ENCODE peak calls at places on chromosome 2, in six cellular contexts. L is SK-N-SH; E is CD4-positive, alpha-beta T cell; P is fibroblast of lung; V is mammary epithelial cell; Z is upper lobe of right lung. O is an unnamed sample.

GRCh38 chr2:3635171-3636008 is 22.6 kb upstream of the ALLC start:
- DNase-seq in L (no peak), E (no peak), P (no peak), V (no peak), Z (peak), O (no peak)

GRCh38 chr2:59032469-59032868 is 791.3 kb upstream of the FANCL start:
- DNase-seq in L (no peak), E (no peak), P (no peak), V (no peak), Z (no peak), O (no peak)

GRCh38 chr2:5692561-5693287 is 540 bp downstream of the SOX11 start:
- DNase-seq in L (peak), E (no peak), P (peak), V (no peak), Z (no peak), O (no peak)

GRCh38 chr2:240624011-240624949 is 1.0 kb upstream of the GPR35 start:
- DNase-seq in L (no peak), E (no peak), P (no peak), V (no peak), Z (peak), O (no peak)

GRCh38 chr2:96113951-96114350 is 2.4 kb downstream of the ADRA2B start:
- DNase-seq in L (no peak), E (no peak), P (no peak), V (no peak), Z (peak), O (no peak)

GRCh38 chr2:229974271-229974670 is 52.0 kb downstream of the FBXO36 start:
- DNase-seq in L (no peak), E (no peak), P (peak), V (no peak), Z (no peak), O (no peak)

GRCh38 chr2:70283500-70284191 is 9.9 kb downstream of the SNRPG start:
- DNase-seq in L (no peak), E (no peak), P (no peak), V (no peak), Z (no peak), O (no peak)

GRCh38 chr2:53632714-53633113 is 134.9 kb upstream of the CHAC2 start:
- DNase-seq in L (no peak), E (no peak), P (peak), V (peak), Z (no peak), O (no peak)

GRCh38 chr2:186595219-186595618 is 5.4 kb downstream of the ITGAV start:
- DNase-seq in L (no peak), E (no peak), P (peak), V (no peak), Z (no peak), O (no peak)

GRCh38 chr2:72127401-72128058 is 20.1 kb downstream of the CYP26B1 start:
- DNase-seq in L (no peak), E (no peak), P (no peak), V (no peak), Z (no peak), O (no peak)

GRCh38 chr2:6343076-6343475 is 522.6 kb downstream of the CMPK2 start:
- DNase-seq in L (no peak), E (no peak), P (no peak), V (no peak), Z (no peak), O (no peak)

GRCh38 chr2:49490710-49491109 is 336.4 kb upstream of the FSHR start:
- DNase-seq in L (no peak), E (no peak), P (no peak), V (peak), Z (no peak), O (no peak)
- TF ChIP-seq CTCF in L (no peak), E (no peak), P (no peak), V (peak), Z (peak), O (no peak)

GRCh38 chr2:237669628-237670351 is 42.4 kb downstream of the LRRFIP1 start:
- DNase-seq in L (peak), E (no peak), P (peak), V (no peak), Z (peak), O (no peak)

GRCh38 chr2:237672731-237673129 is 45.3 kb downstream of the LRRFIP1 start:
- DNase-seq in L (no peak), E (no peak), P (no peak), V (no peak), Z (no peak), O (no peak)

GRCh38 chr2:237673130-237673921 is 45.9 kb downstream of the LRRFIP1 start:
- DNase-seq in L (peak), E (peak), P (peak), V (peak), Z (peak), O (peak)

GRCh38 chr2:237670641-237671040 is 43.3 kb downstream of the LRRFIP1 start:
- DNase-seq in L (no peak), E (no peak), P (no peak), V (no peak), Z (peak), O (no peak)

DNA sequence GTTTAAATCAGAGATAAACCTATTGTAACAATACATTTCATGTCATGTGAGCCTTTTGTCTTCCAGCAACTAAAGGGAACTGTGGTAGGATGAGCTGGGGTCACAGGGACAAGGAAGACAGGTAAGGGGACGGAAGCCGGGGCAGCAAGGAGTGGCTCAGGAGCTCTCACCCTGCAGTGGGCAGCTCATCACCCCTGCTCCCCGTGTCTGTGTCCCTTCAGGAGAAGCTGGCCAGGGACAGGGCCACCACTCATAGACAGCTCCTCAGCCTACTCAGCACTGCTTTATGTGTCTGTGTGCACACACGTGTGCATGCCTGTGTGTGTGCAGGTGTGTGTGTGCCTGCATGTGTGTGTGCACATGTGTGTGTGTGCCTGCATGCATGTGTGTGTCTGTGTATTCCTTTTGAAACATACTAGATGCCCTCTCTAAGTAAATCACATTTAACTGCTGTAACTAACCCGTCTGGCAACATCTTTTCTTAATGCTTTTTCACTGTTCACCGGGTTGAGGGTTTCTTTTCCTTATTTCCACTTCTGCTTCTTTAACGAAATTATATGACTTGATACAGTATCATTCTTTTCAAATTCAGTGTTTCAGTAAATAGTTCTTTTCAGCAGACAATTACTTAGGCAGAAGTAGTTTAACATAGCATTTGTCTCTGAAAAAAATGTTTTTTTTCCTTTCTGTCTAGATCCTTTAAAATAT is 44.2 kb downstream of the LRRFIP1 start:
- DNase-seq in L (no peak), E (no peak), P (no peak), V (no peak), Z (peak), O (no peak)
- H3K27ac ChIP-seq in L (no peak), E (no peak), P (no peak), V (no peak), Z (no peak), O (no peak)

DNA sequence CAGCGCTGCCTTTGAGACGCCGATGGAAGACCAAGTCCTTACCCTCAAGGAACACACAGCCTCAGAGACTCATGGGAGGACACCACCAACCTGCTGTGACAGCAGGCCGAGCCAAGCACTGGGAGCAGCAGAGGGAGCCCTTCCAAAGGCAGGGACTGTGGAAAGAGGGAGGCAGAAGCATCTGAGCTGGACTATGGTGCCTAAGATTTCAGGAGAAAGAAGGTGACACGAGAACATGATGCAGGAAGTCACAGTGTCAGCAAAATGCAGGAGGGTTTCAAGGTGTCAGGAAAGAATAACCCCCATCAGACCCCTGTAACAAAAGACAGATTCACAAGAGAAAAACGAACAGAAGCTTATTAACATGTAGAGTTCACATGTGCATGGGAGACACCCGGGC is 24.2 kb upstream of the COX7A2L start:
- DNase-seq in L (no peak), E (no peak), P (no peak), V (no peak), Z (no peak), O (no peak)
- TF ChIP-seq CTCF in L (peak), E (no peak), P (peak), V (peak), Z (no peak), O (no peak)

DNA sequence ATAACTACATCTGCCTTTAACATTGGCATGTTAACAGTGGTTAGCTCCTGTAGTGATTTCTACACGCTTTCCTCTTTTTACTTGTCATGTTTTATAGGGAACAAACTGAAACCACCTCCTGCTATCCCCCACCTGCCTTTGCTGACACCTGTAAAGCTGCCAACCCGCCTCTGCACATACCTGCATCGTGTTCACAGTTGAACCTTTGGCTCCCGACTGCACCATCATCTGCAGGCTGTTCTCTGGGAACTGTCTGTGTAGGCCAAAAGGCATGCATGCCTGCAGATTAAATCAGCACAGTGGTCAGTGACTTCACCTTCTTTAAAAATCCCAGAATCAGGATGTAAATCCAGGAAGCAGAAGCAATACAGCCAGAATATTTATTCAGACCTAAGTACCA is 58.7 kb downstream of the POLR1A start:
- DNase-seq in L (no peak), E (no peak), P (no peak), V (peak), Z (no peak), O (no peak)
- H3K27ac ChIP-seq in L (no peak), E (no peak), P (no peak), V (no peak), Z (no peak), O (no peak)

GRCh38 chr2:164044637-164045036 is 308.8 kb upstream of the FIGN start:
- DNase-seq in L (no peak), E (no peak), P (no peak), V (no peak), Z (no peak), O (no peak)

GRCh38 chr2:164048729-164049128 is 312.9 kb upstream of the FIGN start:
- DNase-seq in L (no peak), E (no peak), P (no peak), V (no peak), Z (no peak), O (no peak)

DNA sequence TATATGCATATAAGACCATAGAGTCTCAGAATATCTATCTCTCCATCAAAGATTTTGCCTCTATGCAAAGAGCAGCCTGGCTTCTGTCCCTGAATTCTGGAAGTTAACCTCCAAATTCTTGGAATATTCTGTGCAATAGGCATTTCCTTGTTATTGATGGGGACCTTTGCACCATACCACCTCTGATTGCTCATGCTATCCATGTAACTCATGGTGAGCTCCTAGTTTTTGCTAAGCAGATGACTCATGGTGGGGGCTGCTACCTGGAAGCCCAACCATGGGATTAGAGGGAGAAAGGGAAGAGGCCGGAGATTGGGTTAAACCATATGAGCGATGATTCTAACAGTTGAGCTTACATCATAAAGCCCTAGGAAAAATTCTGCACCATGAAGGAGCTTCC is 310.2 kb upstream of the FIGN start:
- DNase-seq in L (no peak), E (no peak), P (no peak), V (no peak), Z (no peak), O (no peak)
- TF ChIP-seq CTCF in L (no peak), E (no peak), P (no peak), V (no peak), Z (no peak), O (no peak)

DNA sequence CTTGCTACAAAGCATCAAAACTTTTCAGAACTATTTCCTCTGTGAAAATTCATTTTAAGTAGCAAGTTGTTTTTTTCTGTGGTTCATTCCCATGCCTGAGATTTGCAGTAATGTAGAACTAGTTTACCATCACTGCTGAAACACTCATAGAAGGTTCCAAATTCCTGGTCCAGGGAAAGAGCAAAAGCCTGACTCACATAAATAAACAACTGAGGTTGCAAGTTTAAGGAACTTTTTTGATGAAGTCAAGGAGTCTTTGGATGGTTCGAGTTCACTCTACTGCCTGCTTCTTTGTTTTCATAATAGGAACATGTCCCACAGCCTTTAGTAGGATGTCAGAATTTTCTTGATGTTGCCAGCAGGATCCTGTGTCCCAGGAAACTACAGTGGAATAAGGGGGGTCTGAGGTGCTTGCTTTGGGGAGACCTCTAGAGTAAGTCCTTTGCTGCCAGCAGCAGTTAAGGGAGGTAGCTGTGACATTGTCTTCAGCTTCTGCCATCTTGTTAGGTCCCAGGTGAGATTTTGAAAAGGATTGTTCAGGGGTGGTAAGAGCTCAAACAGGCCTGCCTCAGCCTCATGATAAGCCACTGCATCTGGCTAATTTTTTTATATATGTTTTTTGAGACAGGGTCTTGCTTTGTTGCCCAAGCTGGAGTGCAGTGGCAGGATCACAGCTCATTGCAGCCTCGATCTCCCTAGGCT is 43.9 kb downstream of the ACSL3 start:
- DNase-seq in L (no peak), E (no peak), P (peak), V (peak), Z (no peak), O (no peak)
- H3K27ac ChIP-seq in L (no peak), E (no peak), P (peak), V (no peak), Z (no peak), O (no peak)

GRCh38 chr2:227402321-227402720 is 14.6 kb upstream of the SCYGR1 start:
- DNase-seq in L (no peak), E (no peak), P (no peak), V (no peak), Z (no peak), O (no peak)

GRCh38 chr2:227402959-227403358 is 15.2 kb upstream of the SCYGR1 start:
- DNase-seq in L (no peak), E (no peak), P (no peak), V (peak), Z (no peak), O (peak)

GRCh38 chr2:227406177-227407031 is 18.7 kb upstream of the SCYGR1 start:
- DNase-seq in L (peak), E (no peak), P (peak), V (peak), Z (no peak), O (peak)

GRCh38 chr2:227407601-227408089 is 19.9 kb upstream of the SCYGR1 start:
- DNase-seq in L (no peak), E (no peak), P (no peak), V (peak), Z (peak), O (peak)

DNA sequence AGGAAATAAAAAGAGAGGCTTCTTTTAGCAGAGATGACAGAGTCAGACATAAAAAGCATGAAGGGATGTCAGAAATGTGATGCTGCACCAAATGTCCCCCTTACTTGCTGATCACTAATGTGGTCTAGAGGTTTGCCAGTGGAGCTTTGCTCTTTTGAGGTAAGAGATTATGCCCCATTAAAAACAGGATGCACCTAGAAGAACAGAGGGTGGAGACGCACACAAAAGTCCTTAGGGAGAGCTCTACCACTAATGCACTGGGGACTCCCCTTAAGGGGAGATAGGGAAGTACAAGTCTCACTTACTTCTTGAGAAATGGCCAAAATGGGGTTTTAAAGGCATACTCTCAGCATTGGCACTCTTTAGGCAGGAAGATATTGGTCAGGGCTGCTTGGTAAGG is 16.8 kb upstream of the SCYGR1 start:
- DNase-seq in L (no peak), E (no peak), P (no peak), V (no peak), Z (no peak), O (no peak)
- TF ChIP-seq CTCF in L (no peak), E (no peak), P (no peak), V (no peak), Z (no peak), O (no peak)

DNA sequence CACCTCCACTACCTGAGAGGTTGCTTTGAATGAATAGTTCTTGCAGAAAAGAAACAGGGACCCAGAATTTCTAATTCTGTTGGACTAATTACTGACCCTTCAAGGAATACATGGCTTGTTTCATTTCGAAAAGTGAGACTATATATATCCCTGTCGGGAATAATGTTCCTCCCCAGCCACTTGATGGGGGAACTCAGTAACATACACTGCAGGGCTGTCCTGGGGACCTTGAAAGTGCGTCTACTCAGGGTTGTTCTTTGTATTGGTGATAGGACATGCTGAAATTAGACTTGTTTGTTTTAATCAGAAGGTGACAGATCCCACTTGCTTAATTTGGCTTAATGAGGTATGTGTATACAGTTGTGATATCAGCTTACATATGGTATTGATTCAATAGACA is 25.5 kb downstream of the MGAT5 start:
- DNase-seq in L (no peak), E (no peak), P (no peak), V (no peak), Z (no peak), O (no peak)
- H3K27ac ChIP-seq in L (no peak), E (no peak), P (no peak), V (no peak), Z (no peak), O (no peak)

GRCh38 chr2:190717764-190718651 is 69.1 kb downstream of the NAB1 start:
- DNase-seq in L (no peak), E (no peak), P (no peak), V (no peak), Z (no peak), O (no peak)
- TF ChIP-seq CTCF in L (no peak), E (no peak), P (no peak), V (no peak), Z (no peak), O (no peak)

O was measured in RWPE1.